ENCODE peak calls at places on chromosomes 16 and 17, in seven cellular contexts. P is EL; Y is activated CD4-positive, alpha-beta T cell treated with anti-CD3 and anti-CD28 coated beads, Interleukin-2, amount 50 U/mL, for 48 hours; H is NCI-H1092 treated with DMSO at 0.1 percent for 48 hours; S is SK-N-SH; A is coronary artery; J is activated CD8-positive, alpha-beta memory T cell treated with anti-CD3 and anti-CD28 coated beads, Interleukin-2, amount 10 ng/mL, durations not matched to agents 7 days and 5 days. Q is an unnamed sample.

GRCh38 chr17:75124041-75124818 is 7.3 kb downstream of the NT5C start:
- DNase-seq in P (peak; percentile 33), Y (peak; percentile 66), H (no peak), S (no peak), A (no peak), J (peak; percentile 56), Q (no peak)

GRCh38 chr16:80034948-80035700 is 434.6 kb upstream of the MAF start:
- DNase-seq in P (no peak), Y (no peak), H (no peak), S (no peak), A (no peak), J (no peak), Q (no peak)

GRCh38 chr16:2486645-2487516 is 12.0 kb downstream of the TBC1D24 start:
- DNase-seq in P (no peak), Y (peak; percentile 76), H (peak; percentile 41), S (no peak), A (no peak), J (peak; percentile 76), Q (peak; percentile 24)

GRCh38 chr17:7851438-7852261 is 3.2 kb upstream of the TMEM88 start:
- DNase-seq in P (peak; percentile 78), Y (peak; percentile 93), H (peak; percentile 85), S (peak; percentile 94), A (peak; percentile 89), J (peak; percentile 96), Q (peak; percentile 88)

GRCh38 chr17:76690596-76691280 is 20.0 kb downstream of the MXRA7 start:
- DNase-seq in P (no peak), Y (no peak), H (no peak), S (no peak), A (no peak), J (no peak), Q (no peak)

GRCh38 chr16:24045641-24046040 is 209.9 kb downstream of the PRKCB start:
- DNase-seq in P (no peak), Y (no peak), H (peak; percentile 36), S (peak; percentile 70), A (no peak), J (no peak), Q (no peak)

GRCh38 chr17:50329716-50330115 is 16.2 kb upstream of the XYLT2 start:
- DNase-seq in P (no peak), Y (no peak), H (no peak), S (no peak), A (no peak), J (no peak), Q (no peak)

GRCh38 chr17:28480278-28480677 is 6.8 kb downstream of the SLC13A2 start:
- DNase-seq in P (no peak), Y (no peak), H (no peak), S (no peak), A (no peak), J (no peak), Q (no peak)

Q was measured in substantia nigra.